ENCODE peak calls at places on chromosomes 6 and 20, in six cellular contexts. G is astrocyte of the spinal cord, A is foreskin fibroblast, M is heart right ventricle, W is GM12865, R is Peyer's patch. P is an unnamed sample.

GRCh38 chr20:18694071-18694470 is 106.2 kb downstream of the DTD1 start:
- DNase-seq in M (no peak), R (no peak), G (no peak), A (no peak), W (no peak), P (no peak)

GRCh38 chr20:24782221-24782620 is 166.8 kb upstream of the CST7 start:
- DNase-seq in M (no peak), A (peak), W (no peak), R (no peak), G (no peak), P (peak)

GRCh38 chr6:126041516-126042447 is 55.4 kb downstream of the TRMT11 start:
- DNase-seq in W (no peak), A (no peak), G (peak), M (no peak), R (no peak), P (no peak)

GRCh38 chr20:1813101-1813529 is 82.1 kb upstream of the SIRPA start:
- DNase-seq in A (peak), G (peak), W (no peak), M (peak), R (peak), P (no peak)

GRCh38 chr20:49219924-49220831 is 962 bp downstream of the DDX27 start:
- DNase-seq in G (no peak), M (peak), A (no peak), R (no peak), W (no peak), P (peak)

GRCh38 chr20:49276895-49277785 is 717 bp downstream of the ZNFX1 start:
- DNase-seq in R (peak), W (peak), M (peak), G (no peak), A (peak), P (peak)

GRCh38 chr6:156720739-156721714 is 56.2 kb upstream of the ARID1B start:
- DNase-seq in R (peak), A (peak), M (no peak), W (peak), G (peak), P (no peak)

GRCh38 chr20:53935353-53936084 is 134.9 kb downstream of the BCAS1 start:
- DNase-seq in R (no peak), A (no peak), M (no peak), W (peak), G (no peak), P (no peak)

GRCh38 chr6:156933201-156934053 is 156.2 kb downstream of the ARID1B start:
- DNase-seq in G (no peak), A (no peak), M (no peak), R (peak), W (no peak), P (no peak)

GRCh38 chr6:155130161-155130853 is 133.5 kb upstream of the CLDN20 start:
- DNase-seq in R (no peak), A (no peak), G (no peak), W (no peak), M (no peak), P (no peak)

GRCh38 chr6:142322504-142323198 is 20.8 kb downstream of the ADGRG6 start:
- DNase-seq in W (no peak), A (no peak), G (no peak), R (no peak), M (no peak), P (no peak)

GRCh38 chr6:36668601-36669390 is 9.7 kb upstream of the CDKN1A start:
- DNase-seq in M (no peak), G (no peak), A (no peak), W (no peak), R (no peak), P (no peak)

GRCh38 chr20:33796263-33796906 is 14.8 kb upstream of the CHMP4B start:
- DNase-seq in G (no peak), W (no peak), R (peak), M (no peak), A (no peak), P (no peak)

GRCh38 chr20:16392346-16392745 is 180.9 kb downstream of the KIF16B start:
- DNase-seq in R (peak), M (no peak), G (no peak), W (peak), A (no peak), P (no peak)

GRCh38 chr20:986733-987355 is 15.3 kb downstream of the RSPO4 start:
- DNase-seq in M (no peak), G (no peak), R (no peak), W (no peak), A (no peak), P (no peak)

GRCh38 chr6:137654365-137654981 is 160.3 kb upstream of the OLIG3 start:
- DNase-seq in W (no peak), A (no peak), R (no peak), G (no peak), M (no peak), P (no peak)

GRCh38 chr20:39009348-39009747 is 47.2 kb downstream of the DHX35 start:
- DNase-seq in M (no peak), G (no peak), W (no peak), R (no peak), A (no peak), P (no peak)

GRCh38 chr6:2968600-2969135 is 2.7 kb downstream of the SERPINB6 start:
- DNase-seq in W (no peak), M (no peak), G (no peak), R (peak), A (no peak), P (no peak)

GRCh38 chr6:20604159-20604558 is 69.9 kb downstream of the CDKAL1 start:
- DNase-seq in R (no peak), G (no peak), W (no peak), M (no peak), A (no peak), P (no peak)

GRCh38 chr20:50712771-50713676 is 18.4 kb upstream of the PARD6B start:
- DNase-seq in G (no peak), R (no peak), W (no peak), M (no peak), A (no peak), P (no peak)

GRCh38 chr6:154347981-154348380 is 8.6 kb downstream of the IPCEF1 start:
- DNase-seq in W (no peak), M (no peak), R (no peak), A (no peak), G (no peak), P (no peak)

GRCh38 chr6:24926639-24927038 is 9.1 kb downstream of the RIPOR2 start:
- DNase-seq in G (no peak), R (no peak), A (no peak), M (no peak), W (no peak), P (no peak)

GRCh38 chr6:47579040-47579439 is 101.5 kb downstream of the CD2AP start:
- DNase-seq in G (no peak), A (no peak), R (no peak), M (no peak), W (no peak), P (no peak)

GRCh38 chr6:99592900-99593299 is 13.7 kb upstream of the PRDM13 start:
- DNase-seq in G (no peak), R (no peak), M (no peak), W (no peak), A (peak), P (no peak)

GRCh38 chr6:109653264-109653663 is 37.7 kb downstream of the AK9 start:
- DNase-seq in R (no peak), W (no peak), G (no peak), M (no peak), A (no peak), P (no peak)

GRCh38 chr6:35754452-35755321 is 17.9 kb downstream of the ARMC12 start:
- DNase-seq in M (no peak), W (no peak), G (no peak), A (peak), R (no peak), P (no peak)

GRCh38 chr6:150967910-150968309 is 102.4 kb downstream of the MTHFD1L start:
- DNase-seq in M (no peak), W (no peak), A (no peak), G (no peak), R (no peak), P (no peak)

GRCh38 chr20:10674684-10675455 is 1.1 kb upstream of the JAG1 start:
- DNase-seq in M (peak), G (peak), A (peak), R (peak), W (peak), P (peak)

DNA sequence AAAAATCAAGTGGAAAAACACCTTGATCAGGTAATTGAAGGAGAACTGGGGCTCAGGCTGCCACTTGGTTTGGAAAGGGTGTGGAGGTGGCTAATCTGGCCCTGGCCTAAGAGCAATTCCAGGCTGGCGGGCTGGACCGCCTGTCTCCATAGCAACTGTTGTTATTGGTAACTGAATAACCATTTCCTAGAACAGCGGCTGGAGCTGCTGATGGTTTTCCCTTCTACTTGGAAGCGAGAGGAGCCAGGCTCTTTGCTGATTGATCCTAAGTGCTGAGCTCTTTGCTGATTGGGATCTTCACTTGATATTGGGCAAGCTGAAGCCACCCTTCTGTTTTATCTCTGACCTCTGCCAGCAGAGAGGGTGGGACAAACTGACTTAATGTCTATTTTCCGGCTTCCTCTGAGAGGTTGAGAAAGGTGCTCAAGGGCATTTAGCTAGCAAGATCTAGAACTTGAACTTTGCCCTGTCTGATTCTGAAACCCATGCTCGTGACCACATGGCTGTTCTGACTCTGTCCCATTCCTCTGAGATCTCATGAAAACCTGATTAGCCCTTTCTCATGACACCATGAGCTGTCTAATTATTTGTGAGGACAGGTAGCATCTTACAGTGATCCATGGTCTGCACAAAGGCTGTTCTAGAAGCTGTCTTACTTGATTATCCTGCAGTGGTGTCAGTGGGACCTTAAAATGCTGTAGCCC is 89.8 kb upstream of the TOX2 start:
- DNase-seq in G (peak), A (peak), R (no peak), M (no peak), W (peak), P (peak)
- H3K4me3 ChIP-seq in G (no peak), A (no peak), R (no peak), M (no peak), W (no peak), P (no peak)

DNA sequence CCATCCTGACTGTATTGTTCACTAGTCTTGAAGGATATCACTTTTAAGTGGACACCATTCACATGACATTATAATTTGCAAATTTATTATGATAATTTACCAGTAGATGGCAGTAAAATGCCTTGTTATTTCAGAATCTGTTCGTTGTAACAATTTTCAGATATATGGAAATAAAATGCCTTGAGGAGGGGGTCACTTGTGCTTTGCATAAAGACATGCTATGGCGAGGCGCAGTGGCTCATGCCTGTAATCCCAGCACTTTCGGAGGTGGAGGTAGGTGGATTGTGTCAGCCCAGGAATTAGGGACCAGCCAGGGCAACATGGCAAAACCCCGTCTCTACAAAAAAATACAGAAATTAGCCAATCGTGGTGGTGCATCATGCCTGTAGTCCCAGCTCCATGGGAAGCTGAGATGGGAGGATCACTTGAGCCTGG is 9.0 kb upstream of the NCOA6 start:
- DNase-seq in A (peak), R (no peak), G (peak), M (no peak), W (peak), P (no peak)
- H3K4me3 ChIP-seq in A (no peak), R (no peak), G (no peak), M (no peak), W (no peak), P (no peak)

GRCh38 chr20:35117629-35118028 is 25.0 kb upstream of the TRPC4AP start:
- DNase-seq in W (no peak), M (no peak), G (no peak), A (no peak), R (no peak), P (no peak)
- H3K4me3 ChIP-seq in W (no peak), M (no peak), G (no peak), A (no peak), R (no peak), P (no peak)

GRCh38 chr20:45098096-45098773 is 2.7 kb downstream of the KCNS1 start:
- DNase-seq in A (peak), R (no peak), W (peak), M (peak), G (peak), P (no peak)
- H3K4me3 ChIP-seq in A (peak), R (no peak), W (no peak), M (no peak), G (no peak), P (peak)

GRCh38 chr6:96563853-96564252 is 925 bp downstream of the FHL5 start:
- DNase-seq in G (no peak), W (no peak), R (no peak), A (no peak), M (no peak), P (no peak)
- H3K4me3 ChIP-seq in G (no peak), W (no peak), R (no peak), A (no peak), M (peak), P (no peak)

DNA sequence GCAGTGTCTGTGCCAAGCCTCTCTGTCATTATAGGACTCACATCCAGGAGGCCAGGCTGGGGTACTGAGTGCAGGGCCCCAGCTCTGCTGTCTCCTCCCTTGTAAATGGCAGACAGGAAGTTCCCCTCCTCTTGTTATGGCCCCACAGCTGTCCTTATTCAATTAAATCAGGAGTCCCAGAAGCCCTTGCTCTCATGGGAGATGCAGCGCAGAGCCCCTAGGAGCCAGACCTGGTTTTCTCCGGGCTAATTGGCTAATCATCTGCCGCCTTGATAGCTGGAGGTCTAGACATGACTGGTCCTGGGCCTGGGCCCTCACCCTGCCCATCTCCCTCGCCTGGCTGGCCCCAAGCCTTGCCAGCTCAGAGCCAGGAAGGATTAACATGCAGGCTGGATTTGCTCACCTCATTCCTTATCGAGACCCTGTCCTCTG is 172.0 kb downstream of the VEGFA start:
- DNase-seq in A (no peak), G (no peak), W (no peak), R (peak), M (no peak), P (peak)
- H3K4me3 ChIP-seq in A (no peak), G (no peak), W (no peak), R (no peak), M (no peak), P (no peak)

GRCh38 chr20:11717562-11717961 is 200.1 kb upstream of the BTBD3 start:
- DNase-seq in A (no peak), G (no peak), R (no peak), M (no peak), W (no peak), P (no peak)

GRCh38 chr20:11721411-11721810 is 196.3 kb upstream of the BTBD3 start:
- DNase-seq in R (no peak), G (no peak), A (no peak), W (no peak), M (no peak), P (no peak)

GRCh38 chr20:11716945-11717248 is 200.8 kb upstream of the BTBD3 start:
- DNase-seq in A (no peak), M (no peak), G (no peak), W (no peak), R (no peak), P (no peak)

GRCh38 chr20:11718474-11719094 is 199.1 kb upstream of the BTBD3 start:
- DNase-seq in W (no peak), M (no peak), R (no peak), A (no peak), G (no peak), P (no peak)

DNA sequence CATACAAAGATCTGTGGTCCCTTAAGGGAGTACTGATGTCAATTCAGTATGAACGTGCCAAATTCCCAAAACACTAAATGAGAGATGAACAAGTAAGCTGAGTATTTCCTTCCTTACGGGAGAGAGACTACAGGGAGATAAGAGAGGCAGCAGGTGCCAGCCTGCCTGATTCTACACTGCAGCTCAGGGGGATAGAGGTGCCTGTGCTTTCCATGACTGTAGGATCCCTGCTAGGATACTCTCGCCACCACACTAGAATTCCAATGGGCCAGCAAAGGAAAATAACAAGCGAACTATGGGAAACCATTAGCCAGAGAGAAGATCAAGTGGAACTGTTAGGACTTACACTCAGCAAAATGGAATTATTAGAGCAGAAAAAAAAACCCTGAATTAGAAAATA is 198.5 kb upstream of the BTBD3 start:
- DNase-seq in W (no peak), R (no peak), A (no peak), M (no peak), G (no peak), P (no peak)
- H3K4me3 ChIP-seq in W (no peak), R (no peak), A (no peak), M (no peak), G (no peak), P (no peak)

GRCh38 chr6:41429506-41430504 is 94.4 kb downstream of the NCR2 start:
- DNase-seq in W (no peak), G (no peak), R (no peak), M (no peak), A (no peak), P (no peak)

GRCh38 chr6:41428995-41429417 is 93.6 kb downstream of the NCR2 start:
- DNase-seq in W (no peak), A (peak), M (peak), G (peak), R (no peak), P (no peak)

GRCh38 chr6:41427642-41428401 is 92.4 kb downstream of the NCR2 start:
- DNase-seq in M (peak), G (no peak), W (no peak), A (peak), R (peak), P (peak)

GRCh38 chr6:41426888-41427641 is 91.7 kb downstream of the NCR2 start:
- DNase-seq in A (no peak), R (peak), W (no peak), M (no peak), G (no peak), P (peak)

DNA sequence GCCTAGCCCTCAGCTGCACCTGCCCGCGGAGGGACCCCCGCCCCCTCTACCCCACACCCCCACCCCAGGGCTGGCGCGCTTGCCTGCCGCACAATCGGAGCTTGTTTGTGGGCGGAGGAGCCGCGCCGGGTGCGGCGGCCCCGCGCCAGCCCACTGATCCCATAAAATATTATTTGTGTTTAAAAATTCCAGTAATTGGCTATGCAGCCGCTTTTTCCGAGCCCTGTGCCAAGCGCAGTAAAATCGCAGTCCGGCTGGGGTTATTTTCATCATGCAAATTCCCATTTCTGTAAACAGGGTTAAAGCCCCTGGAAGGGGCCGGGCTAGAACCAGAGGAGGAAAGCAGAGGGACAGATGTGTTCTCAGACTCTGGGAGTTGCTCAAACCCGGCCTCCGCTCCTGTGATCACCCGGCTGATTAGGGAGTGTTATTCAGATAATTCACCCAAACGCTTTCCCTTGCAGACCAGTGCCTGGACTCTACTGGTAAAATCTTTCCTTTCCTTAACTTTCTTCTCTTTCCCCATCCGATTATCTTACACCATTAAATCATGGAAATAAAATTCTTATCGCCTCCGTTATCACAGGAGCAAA is 93.1 kb downstream of the NCR2 start:
- DNase-seq in G (peak), A (no peak), M (peak), R (no peak), W (no peak), P (no peak)
- H3K4me3 ChIP-seq in G (no peak), A (no peak), M (peak), R (peak), W (no peak), P (peak)